ENCODE peak calls at places on chromosomes 5 and 9, in seven cellular contexts. J is A549, O is ovary, V is tibial nerve, D is K562, B is transverse colon, P is HepG2. Q is an unnamed sample.
A peak's percentile ranks its signal among the peaks of the same experiment; 100 is the strongest.

GRCh38 chr5:73268826-73269225 is 95.8 kb downstream of the TMEM174 start:
- DNase-seq in P (no peak), V (no peak), O (no peak), D (no peak), B (no peak), J (no peak), Q (no peak)

GRCh38 chr5:88836195-88836838 is 46.7 kb downstream of the MEF2C start:
- DNase-seq in O (peak; percentile 52), P (no peak), B (no peak), D (peak; percentile 24), V (no peak), J (no peak), Q (no peak)

GRCh38 chr9:95062601-95063065 is 254.9 kb downstream of the FANCC start:
- DNase-seq in B (no peak), P (no peak), O (no peak), V (no peak), D (no peak), J (no peak), Q (no peak)

GRCh38 chr5:92402045-92402444 is 1018.9 kb upstream of the ARRDC3 start:
- DNase-seq in O (no peak), B (no peak), J (no peak), P (no peak), V (no peak), D (no peak), Q (no peak)

GRCh38 chr9:126151031-126151670 is 175.5 kb upstream of the MVB12B start:
- DNase-seq in V (no peak), B (peak; percentile 51), P (peak; percentile 72), D (no peak), J (no peak), O (no peak), Q (no peak)

GRCh38 chr9:137694236-137694959 is 75.6 kb downstream of the EHMT1 start:
- DNase-seq in V (no peak), P (no peak), B (no peak), J (no peak), O (no peak), D (no peak), Q (no peak)

GRCh38 chr9:38393128-38393809 is 767 bp downstream of the ALDH1B1 start:
- DNase-seq in D (peak; percentile 35), B (no peak), P (no peak), J (peak; percentile 26), O (no peak), V (no peak), Q (no peak)

GRCh38 chr5:20570486-20570885 is 582.5 kb upstream of the CDH18 start:
- DNase-seq in V (no peak), P (no peak), J (no peak), D (no peak), B (no peak), O (no peak), Q (no peak)

GRCh38 chr5:147613359-147613758 is 103.5 kb upstream of the DPYSL3 start:
- DNase-seq in D (no peak), J (no peak), O (no peak), P (no peak), V (no peak), B (no peak), Q (no peak)

GRCh38 chr5:170220196-170220595 is 12.6 kb upstream of the C5orf58 start:
- DNase-seq in O (no peak), B (no peak), P (no peak), J (no peak), V (no peak), D (no peak), Q (no peak)

GRCh38 chr5:172905771-172906170 is 53.5 kb upstream of the RPL26L1 start:
- DNase-seq in B (no peak), D (no peak), P (no peak), J (no peak), O (no peak), V (no peak), Q (no peak)

GRCh38 chr5:172904643-172905345 is 54.4 kb upstream of the RPL26L1 start:
- DNase-seq in V (peak; percentile 55), B (peak; percentile 89), P (peak; percentile 19), J (no peak), O (peak; percentile 62), D (no peak), Q (peak; percentile 89)

GRCh38 chr5:172906436-172906835 is 52.8 kb upstream of the RPL26L1 start:
- DNase-seq in O (no peak), P (no peak), V (no peak), B (no peak), J (no peak), D (no peak), Q (no peak)

GRCh38 chr5:172904312-172904642 is 54.9 kb upstream of the RPL26L1 start:
- DNase-seq in O (no peak), D (no peak), V (no peak), P (no peak), B (no peak), J (no peak), Q (no peak)

GRCh38 chr5:172905346-172905756 is 53.9 kb upstream of the RPL26L1 start:
- DNase-seq in V (no peak), D (no peak), O (peak; percentile 34), J (no peak), P (no peak), B (no peak), Q (no peak)
- TF ChIP-seq POLR2A in V (peak; percentile 4), D (no peak), O (no peak), J (no peak), P (no peak), B (peak; percentile 4), Q (no peak)

GRCh38 chr9:107119735-107120134 is 163.3 kb upstream of the RAD23B start:
- DNase-seq in O (no peak), V (no peak), B (no peak), P (no peak), D (no peak), J (no peak), Q (no peak)
- TF ChIP-seq EP300 in O (no peak), V (no peak), B (no peak), P (no peak), D (no peak), J (no peak), Q (no peak)

GRCh38 chr9:35791321-35791921 is at the start of gene NPR2:
- DNase-seq in V (no peak), B (no peak), O (peak; percentile 69), P (no peak), J (no peak), D (no peak), Q (no peak)
- TF ChIP-seq POLR2A in V (peak; percentile 23), B (no peak), O (no peak), P (no peak), J (no peak), D (no peak), Q (no peak)

GRCh38 chr9:82961504-82962125 is 101.3 kb downstream of the RASEF start:
- DNase-seq in V (peak; percentile 48), P (peak; percentile 73), O (peak; percentile 60), B (peak; percentile 85), J (peak; percentile 62), D (peak; percentile 53), Q (no peak)
- TF ChIP-seq EP300 in V (no peak), P (no peak), O (no peak), B (no peak), J (no peak), D (no peak), Q (no peak)

GRCh38 chr9:130713286-130713975 is 19.9 kb downstream of the EXOSC2 start:
- DNase-seq in B (peak; percentile 29), V (no peak), O (no peak), P (no peak), J (no peak), D (no peak), Q (peak; percentile 24)

GRCh38 chr9:130711469-130711868 is 17.9 kb downstream of the EXOSC2 start:
- DNase-seq in V (no peak), B (no peak), D (no peak), O (no peak), P (no peak), J (no peak), Q (no peak)

GRCh38 chr9:130710822-130711352 is 17.3 kb downstream of the EXOSC2 start:
- DNase-seq in J (no peak), B (no peak), O (no peak), P (no peak), V (no peak), D (no peak), Q (no peak)

GRCh38 chr9:130714586-130715110 is 21.1 kb downstream of the EXOSC2 start:
- DNase-seq in B (no peak), P (no peak), V (no peak), J (no peak), D (no peak), O (no peak), Q (no peak)

DNA sequence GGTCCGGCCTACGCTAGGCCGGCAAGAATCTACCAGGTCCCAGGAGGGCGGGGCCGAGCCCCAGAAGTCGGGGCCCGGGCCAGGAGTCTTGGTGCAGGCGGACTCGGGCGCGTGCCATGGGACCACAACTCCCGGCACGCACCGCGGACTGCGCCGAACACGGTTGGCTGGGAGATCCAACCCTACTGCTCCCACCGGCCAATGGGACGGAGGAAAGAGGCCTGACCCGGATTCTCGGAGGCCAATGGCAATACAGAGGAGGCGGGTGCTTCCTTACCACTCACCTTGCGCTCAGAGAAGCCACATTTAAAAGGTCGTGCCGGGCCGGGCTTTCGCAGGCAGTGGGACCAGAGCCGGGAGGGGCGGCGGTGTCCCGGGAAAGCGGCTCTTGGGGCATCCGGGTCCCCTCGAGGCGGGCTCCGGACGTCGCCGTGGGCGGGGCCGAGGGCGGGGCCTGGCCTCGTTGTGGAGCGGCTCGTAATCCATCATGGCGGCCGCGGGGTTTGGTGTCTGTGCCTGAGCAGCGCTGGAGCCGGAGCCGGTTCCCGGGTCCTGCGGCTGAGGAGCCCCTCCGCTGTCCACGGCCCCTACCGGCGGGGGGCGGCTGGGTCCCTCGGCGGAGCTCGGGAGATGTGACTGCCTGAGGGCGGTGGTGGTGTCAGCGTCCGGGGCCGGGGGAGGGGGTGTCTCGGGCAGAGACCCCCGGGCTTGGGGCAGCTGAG is 19.1 kb downstream of the EXOSC2 start:
- DNase-seq in B (peak; percentile 98), O (peak; percentile 98), J (peak; percentile 99), V (peak; percentile 97), D (peak; percentile 97), P (peak; percentile 95), Q (peak; percentile 99)
- TF ChIP-seq POLR2A in B (peak; percentile 85), O (peak; percentile 64), J (peak; percentile 61), V (peak; percentile 80), D (peak; percentile 81), P (peak; percentile 89), Q (peak; percentile 69)

GRCh38 chr5:151463137-151464029 is 16.0 kb downstream of the SLC36A1 start:
- DNase-seq in D (no peak), O (no peak), V (no peak), B (peak; percentile 47), J (no peak), P (peak; percentile 33), Q (no peak)
- TF ChIP-seq EP300 in D (no peak), O (no peak), V (no peak), B (no peak), J (no peak), P (no peak), Q (no peak)

Q was measured in upper lobe of left lung.